ENCODE peak calls at places on chromosomes 3 and 15, in eight cellular contexts. E is iPS-NIHi11; A is activated gamma-delta T cell treated with Interleukin-2 at 50 U/mL for 16 hours; Y is fibroblast of lung; H is HCT116; O is activated T-helper 1 cell treated with anti-CD3 and anti-CD28 coated beads, Interleukin-12 subunit alpha, Interleukin-12 subunit beta, Interleukin-2, Interleukin-4 antibody, amounts not matched to agents 30 ng/mL and 10 ng/mL and 1 ng/mL, durations not matched to agents 14 hours and 24 hours and 36 hours; C is activated CD4-positive, alpha-beta T cell treated with anti-CD3 and anti-CD28 coated beads, Interleukin-2, amount 50 U/mL, for 4 hours; D is stimulated activated CD4-positive, alpha-beta T cell treated with anti-CD3 and anti-CD28 coated beads, Interleukin-2, amount 100 ng/mL, for 24 hours. K is an unnamed sample.

GRCh38 chr15:62989366-62990055 is 53.0 kb upstream of the TPM1 start:
- DNase-seq in E (no peak), A (no peak), Y (peak; percentile 50), H (no peak), O (no peak), C (no peak), D (no peak), K (no peak)

GRCh38 chr15:45546789-45547188 is 24.2 kb upstream of the SLC30A4 start:
- DNase-seq in E (no peak), A (no peak), Y (no peak), H (no peak), O (no peak), C (no peak), D (no peak), K (no peak)

GRCh38 chr15:68517285-68517711 is 61.5 kb upstream of the CORO2B start:
- DNase-seq in E (peak; percentile 65), A (no peak), Y (no peak), H (no peak), O (no peak), C (no peak), D (no peak), K (peak; percentile 82)

GRCh38 chr15:78265752-78266224 is 1.4 kb downstream of the DNAJA4 start:
- DNase-seq in E (no peak), A (no peak), Y (peak; percentile 53), H (no peak), O (no peak), C (no peak), D (no peak), K (no peak)

GRCh38 chr3:52437326-52438103 is 7.4 kb downstream of the SEMA3G start:
- DNase-seq in E (peak; percentile 47), A (no peak), Y (no peak), H (no peak), O (no peak), C (no peak), D (no peak), K (no peak)

GRCh38 chr3:193656445-193656844 is 63.4 kb downstream of the OPA1 start:
- DNase-seq in E (no peak), A (no peak), Y (no peak), H (no peak), O (no peak), C (no peak), D (no peak), K (no peak)

GRCh38 chr15:31400222-31400927 is 73.7 kb downstream of the KLF13 start:
- DNase-seq in E (no peak), A (no peak), Y (no peak), H (no peak), O (no peak), C (no peak), D (no peak), K (no peak)

GRCh38 chr15:92797168-92798052 is 102.7 kb upstream of the CHD2 start:
- DNase-seq in E (peak; percentile 58), A (peak; percentile 32), Y (peak; percentile 87), H (peak; percentile 73), O (no peak), C (no peak), D (no peak), K (peak; percentile 61)

GRCh38 chr3:63976166-63976861 is 47.0 kb downstream of the PSMD6 start:
- DNase-seq in E (no peak), A (no peak), Y (peak; percentile 99), H (no peak), O (no peak), C (no peak), D (no peak), K (no peak)

GRCh38 chr15:69973102-69973714 is 124.5 kb downstream of the TLE3 start:
- DNase-seq in E (peak; percentile 80), A (no peak), Y (peak; percentile 32), H (no peak), O (peak; percentile 11), C (peak; percentile 6), D (peak; percentile 27), K (peak; percentile 81)

GRCh38 chr3:183825380-183826161 is at the start of gene MAP6D1:
- DNase-seq in E (peak; percentile 94), A (peak; percentile 40), Y (peak; percentile 49), H (peak; percentile 22), O (peak; percentile 5), C (peak; percentile 32), D (peak; percentile 35), K (peak; percentile 92)

GRCh38 chr3:193701896-193702644 is 109.1 kb downstream of the OPA1 start:
- DNase-seq in E (peak; percentile 31), A (no peak), Y (no peak), H (no peak), O (no peak), C (no peak), D (no peak), K (no peak)

GRCh38 chr3:141306276-141306675 is 62.0 kb upstream of the ZBTB38 start:
- DNase-seq in E (no peak), A (no peak), Y (no peak), H (no peak), O (no peak), C (no peak), D (no peak), K (no peak)

GRCh38 chr15:31309893-31310606 is 16.6 kb upstream of the KLF13 start:
- DNase-seq in E (no peak), A (no peak), Y (no peak), H (no peak), O (no peak), C (no peak), D (no peak), K (peak; percentile 37)

GRCh38 chr3:124592658-124593441 is 137.4 kb upstream of the UMPS start:
- DNase-seq in E (peak; percentile 42), A (no peak), Y (no peak), H (peak; percentile 77), O (no peak), C (no peak), D (no peak), K (peak; percentile 63)

GRCh38 chr3:179719048-179719734 is 66.4 kb downstream of the USP13 start:
- DNase-seq in E (peak; percentile 50), A (no peak), Y (no peak), H (no peak), O (no peak), C (no peak), D (no peak), K (peak; percentile 61)

GRCh38 chr3:79886204-79886603 is 118.4 kb upstream of the ROBO1 start:
- DNase-seq in E (no peak), A (no peak), Y (no peak), H (no peak), O (no peak), C (no peak), D (no peak), K (no peak)

GRCh38 chr15:91521996-91522395 is 331.5 kb upstream of the SLCO3A1 start:
- DNase-seq in E (no peak), A (no peak), Y (peak; percentile 67), H (no peak), O (no peak), C (no peak), D (no peak), K (no peak)

GRCh38 chr15:31457631-31458526 is 131.2 kb downstream of the KLF13 start:
- DNase-seq in E (no peak), A (no peak), Y (peak; percentile 76), H (no peak), O (no peak), C (no peak), D (no peak), K (peak; percentile 48)

GRCh38 chr3:46932455-46933225 is 43.9 kb downstream of the CCDC12 start:
- DNase-seq in E (no peak), A (no peak), Y (no peak), H (no peak), O (no peak), C (no peak), D (no peak), K (no peak)

GRCh38 chr3:146817705-146818104 is 212.6 kb upstream of the PLSCR5 start:
- DNase-seq in E (no peak), A (no peak), Y (peak; percentile 52), H (peak; percentile 26), O (no peak), C (no peak), D (no peak), K (no peak)

GRCh38 chr3:129442947-129443346 is 2.9 kb downstream of the IFT122 start:
- DNase-seq in E (no peak), A (no peak), Y (no peak), H (no peak), O (no peak), C (no peak), D (no peak), K (no peak)

GRCh38 chr15:70321106-70321809 is 223.5 kb upstream of the TLE3 start:
- DNase-seq in E (no peak), A (no peak), Y (peak; percentile 52), H (no peak), O (no peak), C (no peak), D (no peak), K (no peak)

GRCh38 chr3:45938043-45938435 is 5.2 kb upstream of the CXCR6 start:
- DNase-seq in E (no peak), A (no peak), Y (no peak), H (no peak), O (no peak), C (no peak), D (no peak), K (no peak)

GRCh38 chr3:78839710-78840109 is 928.1 kb downstream of the ROBO1 start:
- DNase-seq in E (no peak), A (no peak), Y (peak; percentile 13), H (no peak), O (no peak), C (no peak), D (no peak), K (no peak)

GRCh38 chr3:49757197-49757596 is 29.1 kb downstream of the IP6K1 start:
- DNase-seq in E (no peak), A (no peak), Y (no peak), H (no peak), O (no peak), C (no peak), D (no peak), K (peak; percentile 62)

GRCh38 chr3:138452491-138452890 is 18.1 kb downstream of the ESYT3 start:
- DNase-seq in E (no peak), A (no peak), Y (no peak), H (no peak), O (no peak), C (no peak), D (no peak), K (peak; percentile 48)

GRCh38 chr15:88131937-88132336 is 124.6 kb downstream of the NTRK3 start:
- DNase-seq in E (no peak), A (no peak), Y (no peak), H (no peak), O (no peak), C (no peak), D (no peak), K (no peak)

GRCh38 chr3:72261566-72262564 is 476.9 kb upstream of the PROK2 start:
- DNase-seq in E (no peak), A (no peak), Y (peak; percentile 56), H (no peak), O (no peak), C (no peak), D (no peak), K (no peak)

GRCh38 chr3:74897006-74897405 is 282.5 kb upstream of the CNTN3 start:
- DNase-seq in E (peak; percentile 31), A (no peak), Y (peak; percentile 4), H (no peak), O (no peak), C (no peak), D (no peak), K (no peak)

GRCh38 chr3:190701096-190701532 is 161.4 kb downstream of the GMNC start:
- DNase-seq in E (peak; percentile 41), A (no peak), Y (peak; percentile 72), H (peak; percentile 51), O (no peak), C (no peak), D (no peak), K (peak; percentile 71)

GRCh38 chr3:68861521-68861920 is 70.8 kb downstream of the TAFA4 start:
- DNase-seq in E (no peak), A (no peak), Y (no peak), H (no peak), O (no peak), C (no peak), D (no peak), K (no peak)

GRCh38 chr3:66797916-66798560 is 200.1 kb upstream of the KBTBD8 start:
- DNase-seq in E (peak; percentile 58), A (no peak), Y (peak; percentile 86), H (no peak), O (no peak), C (no peak), D (no peak), K (peak; percentile 82)

GRCh38 chr15:58329781-58330467 is 101.9 kb upstream of the LIPC start:
- DNase-seq in E (no peak), A (no peak), Y (peak; percentile 27), H (no peak), O (no peak), C (no peak), D (no peak), K (peak; percentile 69)